ENCODE peak calls at places on chromosomes 7 and 10, in four cellular contexts. E, Y, B and V are unnamed samples.

GRCh38 chr10:66925896-66926719 is at the start of gene LRRTM3:
- DNase-seq in E (peak), Y (peak), B (peak), V (peak)

GRCh38 chr10:17961551-17962422 is 10.1 kb downstream of the SLC39A12 start:
- DNase-seq in E (no peak), Y (no peak), B (no peak), V (no peak)

GRCh38 chr10:52999258-52999657 is 226.7 kb upstream of the MBL2 start:
- DNase-seq in E (no peak), Y (no peak), B (no peak), V (no peak)

GRCh38 chr10:34187201-34187600 is 627.9 kb downstream of the PARD3 start:
- DNase-seq in E (no peak), Y (no peak), B (no peak), V (no peak)

GRCh38 chr7:129829677-129830631 is 122.8 kb downstream of the UBE2H start:
- DNase-seq in E (peak), Y (no peak), B (peak), V (peak)

GRCh38 chr7:78635394-78635793 is 818.1 kb downstream of the MAGI2 start:
- DNase-seq in E (no peak), Y (no peak), B (no peak), V (no peak)

GRCh38 chr7:97845622-97846203 is 26.5 kb downstream of the ASNS start:
- DNase-seq in E (no peak), Y (no peak), B (peak), V (peak)

GRCh38 chr7:126495001-126495400 is 757.7 kb downstream of the GRM8 start:
- DNase-seq in E (no peak), Y (no peak), B (no peak), V (no peak)

GRCh38 chr7:133912916-133913697 is 214.0 kb upstream of the LRGUK start:
- DNase-seq in E (no peak), Y (no peak), B (no peak), V (no peak)

GRCh38 chr10:131767716-131768115 is 133.1 kb upstream of the PPP2R2D start:
- DNase-seq in E (no peak), Y (no peak), B (no peak), V (no peak)

GRCh38 chr7:85074-85945 is 107.1 kb upstream of the FAM20C start:
- DNase-seq in E (no peak), Y (no peak), B (no peak), V (no peak)

GRCh38 chr7:140607441-140607989 is 33.1 kb downstream of the DENND2A start:
- DNase-seq in E (no peak), Y (no peak), B (peak), V (no peak)

GRCh38 chr10:124612611-124613498 is 131.3 kb downstream of the FAM53B start:
- DNase-seq in E (peak), Y (no peak), B (peak), V (peak)

GRCh38 chr7:117596134-117596533 is 116.3 kb downstream of the CFTR start:
- DNase-seq in E (no peak), Y (no peak), B (no peak), V (no peak)

GRCh38 chr7:132499065-132499464 is 77.2 kb downstream of the PLXNA4 start:
- DNase-seq in E (no peak), Y (no peak), B (peak), V (no peak)

GRCh38 chr7:42107484-42107883 is 129.5 kb downstream of the GLI3 start:
- DNase-seq in E (no peak), Y (no peak), B (no peak), V (no peak)

GRCh38 chr7:47803846-47804245 is 144.4 kb downstream of the PKD1L1 start:
- DNase-seq in E (no peak), Y (no peak), B (no peak), V (no peak)

GRCh38 chr7:116588641-116589594 is 64.1 kb downstream of the CAV1 start:
- DNase-seq in E (no peak), Y (no peak), B (peak), V (peak)

GRCh38 chr10:86376852-86377796 is 10.5 kb upstream of the GRID1 start:
- DNase-seq in E (peak), Y (no peak), B (peak), V (peak)

GRCh38 chr7:111232249-111233084 is 141.5 kb downstream of the LRRN3 start:
- DNase-seq in E (no peak), Y (no peak), B (no peak), V (no peak)
- TF ChIP-seq NRF1 in E (no peak), Y (no peak), B (no peak), V (no peak)

GRCh38 chr7:155569681-155570080 is 23.3 kb upstream of the CNPY1 start:
- DNase-seq in E (no peak), Y (no peak), B (no peak), V (no peak)

GRCh38 chr7:155570991-155571390 is 24.6 kb upstream of the CNPY1 start:
- DNase-seq in E (no peak), Y (no peak), B (no peak), V (no peak)

GRCh38 chr7:155570171-155570958 is 24.0 kb upstream of the CNPY1 start:
- DNase-seq in E (no peak), Y (no peak), B (no peak), V (no peak)

GRCh38 chr7:155574556-155574955 is 28.2 kb upstream of the CNPY1 start:
- DNase-seq in E (no peak), Y (no peak), B (no peak), V (no peak)

GRCh38 chr7:155571581-155572345 is 25.4 kb upstream of the CNPY1 start:
- DNase-seq in E (no peak), Y (no peak), B (no peak), V (no peak)
- TF ChIP-seq NRF1 in E (no peak), Y (no peak), B (no peak), V (no peak)

DNA sequence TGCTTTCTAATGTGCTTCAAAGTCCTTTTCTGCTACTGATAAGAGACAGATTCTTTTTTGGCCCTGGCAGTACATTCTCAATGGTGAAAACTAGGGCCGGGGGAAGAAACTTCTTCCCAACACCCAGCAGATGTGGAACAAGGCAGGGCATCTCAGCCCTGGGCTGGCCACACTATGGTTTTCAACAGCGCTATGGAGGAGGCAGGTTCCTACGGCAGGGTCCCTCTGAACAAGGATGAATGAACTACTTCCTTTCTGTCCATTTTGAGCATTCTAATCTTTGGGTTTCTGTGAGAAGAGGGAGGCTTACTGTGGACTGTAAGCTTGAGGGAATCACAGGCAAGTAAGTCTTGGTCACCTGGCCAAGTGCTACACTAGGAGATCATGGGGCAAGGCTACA is 78.7 kb downstream of the VSTM4 start:
- DNase-seq in E (peak), Y (no peak), B (no peak), V (no peak)
- TF ChIP-seq NRF1 in E (no peak), Y (no peak), B (no peak), V (no peak)

GRCh38 chr10:73060738-73061635 is 35.7 kb downstream of the P4HA1 start:
- DNase-seq in E (no peak), Y (no peak), B (peak), V (peak)
- TF ChIP-seq NRF1 in E (no peak), Y (no peak), B (no peak), V (no peak)

GRCh38 chr10:114272696-114273095 is 33.6 kb downstream of the VWA2 start:
- DNase-seq in E (no peak), Y (no peak), B (no peak), V (no peak)

GRCh38 chr10:114273910-114274309 is 34.9 kb downstream of the VWA2 start:
- DNase-seq in E (no peak), Y (no peak), B (no peak), V (no peak)

GRCh38 chr10:114274616-114275453 is 35.8 kb downstream of the VWA2 start:
- DNase-seq in E (no peak), Y (no peak), B (no peak), V (no peak)

GRCh38 chr10:114271014-114271778 is 32.1 kb downstream of the VWA2 start:
- DNase-seq in E (no peak), Y (no peak), B (no peak), V (no peak)

GRCh38 chr10:114271779-114272167 is 32.7 kb downstream of the VWA2 start:
- DNase-seq in E (no peak), Y (no peak), B (no peak), V (no peak)
- TF ChIP-seq NRF1 in E (no peak), Y (no peak), B (no peak), V (no peak)

GRCh38 chr7:63925626-63926460 is 72.8 kb upstream of the ZNF722 start:
- DNase-seq in E (no peak), Y (no peak), B (peak), V (peak)
- TF ChIP-seq NRF1 in E (no peak), Y (no peak), B (peak), V (no peak)

GRCh38 chr7:5827755-5828154 is 46.3 kb upstream of the RNF216 start:
- DNase-seq in E (peak), Y (no peak), B (peak), V (peak)
- TF ChIP-seq NRF1 in E (no peak), Y (no peak), B (no peak), V (no peak)

GRCh38 chr10:92792661-92793060 is 55.7 kb upstream of the EXOC6 start:
- DNase-seq in E (no peak), Y (no peak), B (no peak), V (no peak)

GRCh38 chr10:92787557-92788152 is 60.7 kb upstream of the EXOC6 start:
- DNase-seq in E (no peak), Y (no peak), B (no peak), V (no peak)

GRCh38 chr10:92789826-92790225 is 58.5 kb upstream of the EXOC6 start:
- DNase-seq in E (no peak), Y (no peak), B (no peak), V (no peak)

GRCh38 chr10:92789067-92789466 is 59.3 kb upstream of the EXOC6 start:
- DNase-seq in E (no peak), Y (no peak), B (no peak), V (no peak)

GRCh38 chr10:92790449-92790848 is 57.9 kb upstream of the EXOC6 start:
- DNase-seq in E (no peak), Y (no peak), B (no peak), V (no peak)
- TF ChIP-seq NRF1 in E (no peak), Y (no peak), B (no peak), V (no peak)